ENCODE peak calls at places on chromosome 6, in seven cellular contexts. One of them, this sample, is unnamed. For H3K9me3, the result is how much of the 10 kb centered on the place peaks cover.

GRCh38 chr6:52534363-52534762 is 42.5 kb downstream of the TRAM2 start:
- ATAC-seq in GM12878: no peak
- ATAC-seq in Panc1: no peak
- ATAC-seq in upper lobe of left lung: no peak
- ATAC-seq in HCT116: no peak
- ATAC-seq in HepG2: no peak
- ATAC-seq in K562: no peak
- ATAC-seq in this sample: no peak

GRCh38 chr6:65461121-65461520 is 245.9 kb downstream of the EYS start:
- ATAC-seq in GM12878: no peak
- ATAC-seq in Panc1: no peak
- ATAC-seq in upper lobe of left lung: no peak
- ATAC-seq in HCT116: no peak
- ATAC-seq in HepG2: no peak
- ATAC-seq in K562: peak
- ATAC-seq in this sample: no peak

GRCh38 chr6:126093108-126093507 is 106.8 kb downstream of the TRMT11 start:
- ATAC-seq in GM12878: no peak
- ATAC-seq in Panc1: no peak
- ATAC-seq in upper lobe of left lung: no peak
- ATAC-seq in HCT116: no peak
- ATAC-seq in HepG2: no peak
- ATAC-seq in K562: no peak
- ATAC-seq in this sample: no peak

GRCh38 chr6:9890469-9890868 is 524.4 kb downstream of the TFAP2A start:
- ATAC-seq in GM12878: no peak
- ATAC-seq in Panc1: no peak
- ATAC-seq in upper lobe of left lung: no peak
- ATAC-seq in HCT116: no peak
- ATAC-seq in HepG2: no peak
- ATAC-seq in K562: no peak
- ATAC-seq in this sample: no peak

GRCh38 chr6:41272591-41273175 is 13.8 kb downstream of the TREM1 start:
- ATAC-seq in GM12878: no peak
- ATAC-seq in Panc1: no peak
- ATAC-seq in upper lobe of left lung: no peak
- ATAC-seq in HCT116: no peak
- ATAC-seq in HepG2: no peak
- ATAC-seq in K562: no peak
- ATAC-seq in this sample: peak

GRCh38 chr6:6581014-6581413 is 7.5 kb upstream of the LY86 start:
- ATAC-seq in GM12878: no peak
- ATAC-seq in Panc1: no peak
- ATAC-seq in upper lobe of left lung: no peak
- ATAC-seq in HCT116: no peak
- ATAC-seq in HepG2: no peak
- ATAC-seq in K562: no peak
- ATAC-seq in this sample: no peak

GRCh38 chr6:16737389-16737788 is 23.9 kb downstream of the ATXN1 start:
- ATAC-seq in GM12878: no peak
- ATAC-seq in Panc1: no peak
- ATAC-seq in upper lobe of left lung: no peak
- ATAC-seq in HCT116: no peak
- ATAC-seq in HepG2: no peak
- ATAC-seq in K562: no peak
- ATAC-seq in this sample: no peak

GRCh38 chr6:128311944-128312570 is 208.3 kb downstream of the PTPRK start:
- ATAC-seq in GM12878: no peak
- ATAC-seq in Panc1: no peak
- ATAC-seq in upper lobe of left lung: no peak
- ATAC-seq in HCT116: no peak
- ATAC-seq in HepG2: no peak
- ATAC-seq in K562: no peak
- ATAC-seq in this sample: no peak

GRCh38 chr6:16533721-16534136 is 227.5 kb downstream of the ATXN1 start:
- ATAC-seq in GM12878: peak
- ATAC-seq in Panc1: no peak
- ATAC-seq in upper lobe of left lung: no peak
- ATAC-seq in HCT116: no peak
- ATAC-seq in HepG2: no peak
- ATAC-seq in K562: no peak
- ATAC-seq in this sample: no peak

GRCh38 chr6:108071736-108072276 is 2.7 kb downstream of the OSTM1 start:
- ATAC-seq in GM12878: no peak
- ATAC-seq in Panc1: no peak
- ATAC-seq in upper lobe of left lung: no peak
- ATAC-seq in HCT116: no peak
- ATAC-seq in HepG2: no peak
- ATAC-seq in K562: no peak
- ATAC-seq in this sample: no peak

GRCh38 chr6:149107973-149108372 is 209.5 kb upstream of the TAB2 start:
- ATAC-seq in GM12878: no peak
- ATAC-seq in Panc1: no peak
- ATAC-seq in upper lobe of left lung: no peak
- ATAC-seq in HCT116: no peak
- ATAC-seq in HepG2: no peak
- ATAC-seq in K562: no peak
- ATAC-seq in this sample: no peak

GRCh38 chr6:24824142-24824755 is 25.5 kb upstream of the ARMH2 start:
- ATAC-seq in GM12878: no peak
- ATAC-seq in Panc1: no peak
- ATAC-seq in upper lobe of left lung: no peak
- ATAC-seq in HCT116: no peak
- ATAC-seq in HepG2: peak
- ATAC-seq in K562: no peak
- ATAC-seq in this sample: no peak

GRCh38 chr6:145736854-145737181 is 1.5 kb upstream of the EPM2A start:
- ATAC-seq in GM12878: no peak
- ATAC-seq in Panc1: no peak
- ATAC-seq in upper lobe of left lung: no peak
- ATAC-seq in HCT116: no peak
- ATAC-seq in HepG2: no peak
- ATAC-seq in K562: no peak
- ATAC-seq in this sample: no peak

GRCh38 chr6:145733770-145734169 is 1.6 kb downstream of the EPM2A start:
- ATAC-seq in GM12878: no peak
- ATAC-seq in Panc1: no peak
- ATAC-seq in upper lobe of left lung: no peak
- ATAC-seq in HCT116: no peak
- ATAC-seq in HepG2: no peak
- ATAC-seq in K562: peak
- ATAC-seq in this sample: no peak

GRCh38 chr6:145733207-145733606 is 2.1 kb downstream of the EPM2A start:
- ATAC-seq in GM12878: no peak
- ATAC-seq in Panc1: no peak
- ATAC-seq in upper lobe of left lung: no peak
- ATAC-seq in HCT116: no peak
- ATAC-seq in HepG2: no peak
- ATAC-seq in K562: no peak
- ATAC-seq in this sample: no peak

GRCh38 chr6:145734486-145735355 is 599 bp downstream of the EPM2A start:
- ATAC-seq in GM12878: peak
- ATAC-seq in Panc1: peak
- ATAC-seq in upper lobe of left lung: peak
- ATAC-seq in HCT116: peak
- ATAC-seq in HepG2: peak
- ATAC-seq in K562: peak
- ATAC-seq in this sample: peak

DNA sequence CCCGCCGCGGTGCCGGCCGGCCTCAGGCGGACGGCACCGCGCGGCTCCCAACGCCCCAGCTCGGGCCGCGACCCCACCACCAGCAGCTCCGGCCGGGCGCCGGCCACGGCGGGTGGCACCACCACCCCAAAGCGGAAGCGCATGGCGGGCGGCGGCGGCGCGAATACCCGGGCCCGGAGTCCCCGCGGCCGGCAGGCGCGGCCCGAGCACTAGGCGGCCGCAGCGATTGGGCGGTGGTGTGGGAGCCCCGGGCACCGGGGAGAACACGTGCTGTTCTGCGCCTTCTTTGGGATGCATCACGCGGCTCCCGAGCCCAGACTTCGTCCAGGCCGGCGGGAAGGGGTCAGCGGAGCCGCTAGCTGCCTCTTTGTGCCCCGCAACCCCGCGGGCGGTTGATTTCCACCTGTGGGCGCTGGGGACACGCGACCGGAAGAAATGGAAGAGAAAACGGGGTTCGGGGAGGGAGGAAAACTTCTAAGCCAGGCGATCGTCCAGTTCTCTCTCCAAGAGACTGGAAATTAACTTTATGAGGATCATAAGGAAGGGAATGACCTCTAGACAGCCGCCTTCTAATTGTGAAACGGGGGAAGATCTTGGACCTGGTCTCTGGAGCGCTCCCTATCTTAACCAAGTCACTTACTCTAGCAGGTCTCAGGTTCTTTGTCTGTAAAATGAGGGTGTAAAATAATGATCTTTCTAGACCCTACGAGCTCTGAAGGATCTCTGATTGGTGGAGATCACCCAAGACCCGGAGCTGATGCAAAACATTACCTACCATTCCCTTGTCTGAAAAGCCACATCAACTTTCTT is at the start of gene EPM2A:
- ATAC-seq in GM12878: peak
- ATAC-seq in Panc1: peak
- ATAC-seq in upper lobe of left lung: peak
- ATAC-seq in HCT116: peak
- ATAC-seq in HepG2: peak
- ATAC-seq in K562: peak
- ATAC-seq in this sample: peak
- TF ChIP-seq POLR2AphosphoS5 in GM12878: peak
- TF ChIP-seq POLR2AphosphoS5 in Panc1: peak
- TF ChIP-seq POLR2AphosphoS5 in upper lobe of left lung: peak
- TF ChIP-seq POLR2AphosphoS5 in HCT116: peak
- TF ChIP-seq POLR2AphosphoS5 in HepG2: peak
- TF ChIP-seq POLR2AphosphoS5 in K562: peak
- TF ChIP-seq POLR2AphosphoS5 in this sample: peak

GRCh38 chr6:32842690-32843089 is 1.2 kb downstream of the PSMB8 start:
- ATAC-seq in GM12878: no peak
- ATAC-seq in Panc1: no peak
- ATAC-seq in upper lobe of left lung: no peak
- ATAC-seq in HCT116: no peak
- ATAC-seq in HepG2: no peak
- ATAC-seq in K562: no peak
- ATAC-seq in this sample: no peak
- H3K27ac ChIP-seq in GM12878: peak
- H3K27ac ChIP-seq in Panc1: peak
- H3K27ac ChIP-seq in upper lobe of left lung: peak
- H3K27ac ChIP-seq in HCT116: no peak
- H3K27ac ChIP-seq in HepG2: no peak
- H3K27ac ChIP-seq in K562: no peak
- H3K27ac ChIP-seq in this sample: peak

DNA sequence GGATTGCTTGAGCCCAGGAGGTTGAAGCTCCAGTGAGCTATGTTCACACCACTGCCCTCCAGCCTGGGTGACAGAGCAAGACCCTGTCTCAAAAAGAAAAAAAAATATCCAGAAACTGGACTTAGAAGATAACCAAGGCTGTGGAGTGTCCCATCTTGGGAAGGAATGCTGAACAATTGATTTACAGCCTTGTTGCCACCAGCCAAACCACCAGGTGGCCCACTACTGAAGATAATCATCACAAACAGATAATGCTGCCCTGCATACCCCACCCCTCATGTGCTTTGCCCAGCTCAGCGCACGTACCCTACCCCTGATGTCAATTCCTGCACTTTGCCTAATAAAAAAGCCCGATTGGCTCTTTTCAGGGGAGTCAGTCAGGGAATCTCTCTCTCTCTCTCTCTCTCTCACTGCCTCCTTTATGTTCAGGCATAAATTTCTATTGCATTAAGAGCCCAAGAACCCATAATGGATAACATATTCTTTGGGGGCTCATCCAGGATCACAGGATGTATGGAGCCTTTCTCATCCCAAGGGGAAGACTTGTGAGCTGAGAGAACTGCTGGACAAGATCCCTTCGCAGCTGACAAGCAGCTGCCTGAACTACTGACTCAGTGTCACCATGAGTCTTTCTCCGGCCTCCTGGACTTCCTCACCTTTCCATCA is 166.4 kb downstream of the CD24 start:
- ATAC-seq in GM12878: no peak
- ATAC-seq in Panc1: no peak
- ATAC-seq in upper lobe of left lung: no peak
- ATAC-seq in HCT116: peak
- ATAC-seq in HepG2: peak
- ATAC-seq in K562: peak
- ATAC-seq in this sample: no peak
- H3K9me3 ChIP-seq in GM12878: under half
- H3K9me3 ChIP-seq in Panc1: under half
- H3K9me3 ChIP-seq in upper lobe of left lung: under half
- H3K9me3 ChIP-seq in HCT116: under half
- H3K9me3 ChIP-seq in HepG2: under half
- H3K9me3 ChIP-seq in K562: under half
- H3K9me3 ChIP-seq in this sample: under half

GRCh38 chr6:111481836-111482235 is 1.2 kb downstream of the REV3L start:
- ATAC-seq in GM12878: peak
- ATAC-seq in Panc1: peak
- ATAC-seq in upper lobe of left lung: no peak
- ATAC-seq in HCT116: no peak
- ATAC-seq in HepG2: peak
- ATAC-seq in K562: peak
- ATAC-seq in this sample: no peak
- TF ChIP-seq POLR2AphosphoS5 in GM12878: no peak
- TF ChIP-seq POLR2AphosphoS5 in Panc1: no peak
- TF ChIP-seq POLR2AphosphoS5 in upper lobe of left lung: no peak
- TF ChIP-seq POLR2AphosphoS5 in HCT116: no peak
- TF ChIP-seq POLR2AphosphoS5 in HepG2: no peak
- TF ChIP-seq POLR2AphosphoS5 in K562: no peak
- TF ChIP-seq POLR2AphosphoS5 in this sample: peak

DNA sequence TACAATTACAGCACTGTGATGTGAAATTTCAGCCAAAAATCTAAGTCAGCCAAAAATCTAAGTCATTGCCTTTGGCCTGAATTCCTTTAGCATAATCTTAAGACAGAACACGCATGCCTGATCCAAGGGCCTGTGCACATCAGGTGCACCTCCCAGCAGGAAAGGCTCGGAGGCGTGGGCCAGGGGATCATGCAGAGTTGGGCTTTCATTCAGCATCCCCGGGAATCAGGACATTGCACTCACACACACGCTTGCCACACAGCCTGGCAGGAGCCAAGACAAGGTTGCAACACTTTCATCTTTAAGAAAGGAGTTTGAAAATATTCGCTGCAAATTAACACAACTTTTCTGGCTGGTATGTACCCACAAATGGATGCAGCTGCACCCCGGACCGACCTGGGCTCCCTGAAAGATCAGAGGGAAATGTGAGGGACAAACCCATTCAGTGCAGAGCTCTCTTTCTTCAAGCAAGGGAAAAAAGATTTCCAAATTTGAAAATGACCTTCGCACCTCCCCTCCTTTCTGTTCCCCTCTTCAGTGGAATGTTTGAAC is 48.8 kb downstream of the ERMARD start:
- ATAC-seq in GM12878: no peak
- ATAC-seq in Panc1: peak
- ATAC-seq in upper lobe of left lung: no peak
- ATAC-seq in HCT116: peak
- ATAC-seq in HepG2: peak
- ATAC-seq in K562: no peak
- ATAC-seq in this sample: peak
- H3K27ac ChIP-seq in GM12878: no peak
- H3K27ac ChIP-seq in Panc1: no peak
- H3K27ac ChIP-seq in upper lobe of left lung: no peak
- H3K27ac ChIP-seq in HCT116: no peak
- H3K27ac ChIP-seq in HepG2: peak
- H3K27ac ChIP-seq in K562: no peak
- H3K27ac ChIP-seq in this sample: no peak

GRCh38 chr6:97790926-97791590 is 508.0 kb upstream of the MMS22L start:
- ATAC-seq in GM12878: no peak
- ATAC-seq in Panc1: no peak
- ATAC-seq in upper lobe of left lung: no peak
- ATAC-seq in HCT116: no peak
- ATAC-seq in HepG2: no peak
- ATAC-seq in K562: no peak
- ATAC-seq in this sample: no peak
- H3K9me3 ChIP-seq in GM12878: under half
- H3K9me3 ChIP-seq in Panc1: under half
- H3K9me3 ChIP-seq in upper lobe of left lung: under half
- H3K9me3 ChIP-seq in HCT116: under half
- H3K9me3 ChIP-seq in HepG2: under half
- H3K9me3 ChIP-seq in K562: under half
- H3K9me3 ChIP-seq in this sample: under half